ENCODE peak calls at places on chromosomes 12 and 14, in ten cellular contexts. J is HuH-7.5; V is CMK; Y is renal cortical epithelial cell; U is effector memory CD8-positive, alpha-beta T cell; D is D341Med; L is type B pancreatic cell; A is IMR-90; O is spleen; Q is EL. X is an unnamed sample.

GRCh38 chr12:82069931-82070514 is 288.2 kb downstream of the CCDC59 start:
- DNase-seq in Y (no peak), Q (no peak), O (no peak), V (no peak), L (no peak), U (no peak), A (no peak), J (no peak), D (no peak), X (no peak)

GRCh38 chr12:52126605-52127578 is 47.4 kb downstream of the SMIM41 start:
- DNase-seq in L (no peak), D (peak), J (no peak), V (peak), A (peak), Y (no peak), U (no peak), O (peak), Q (no peak), X (no peak)

GRCh38 chr14:52950410-52950897 is 396 bp downstream of the FERMT2 start:
- DNase-seq in A (peak), Q (peak), V (no peak), O (peak), D (peak), Y (no peak), J (peak), L (peak), U (peak), X (peak)

GRCh38 chr14:34038358-34039057 is 87.6 kb upstream of the EGLN3 start:
- DNase-seq in Y (peak), L (no peak), V (no peak), J (no peak), O (no peak), A (no peak), Q (no peak), U (no peak), D (no peak), X (no peak)

GRCh38 chr12:26723379-26724308 is 109.3 kb downstream of the ITPR2 start:
- DNase-seq in U (no peak), A (peak), V (no peak), Q (peak), D (no peak), O (no peak), L (no peak), Y (peak), J (no peak), X (no peak)

GRCh38 chr14:53842938-53843337 is 113.7 kb downstream of the BMP4 start:
- DNase-seq in J (no peak), V (no peak), U (no peak), D (no peak), L (no peak), Y (peak), O (no peak), A (peak), Q (peak), X (no peak)

GRCh38 chr14:100533647-100534485 is 53.4 kb downstream of the BEGAIN start:
- DNase-seq in O (peak), L (peak), Q (no peak), D (peak), V (no peak), Y (no peak), J (no peak), A (no peak), U (peak), X (no peak)

GRCh38 chr12:5648692-5649338 is 216.9 kb downstream of the NTF3 start:
- DNase-seq in D (peak), Y (peak), U (no peak), Q (peak), A (peak), V (no peak), O (no peak), L (no peak), J (peak), X (no peak)

GRCh38 chr12:108832730-108833354 is 24.5 kb downstream of the SSH1 start:
- DNase-seq in U (no peak), J (no peak), Q (peak), L (no peak), V (no peak), A (peak), D (no peak), Y (peak), O (peak), X (no peak)

GRCh38 chr14:33669111-33669510 is 281.8 kb downstream of the EGLN3 start:
- DNase-seq in A (no peak), Q (peak), Y (no peak), D (no peak), V (no peak), O (no peak), L (no peak), U (no peak), J (no peak), X (no peak)

GRCh38 chr14:51680031-51680430 is 28.3 kb downstream of the FRMD6 start:
- DNase-seq in O (no peak), Q (no peak), U (no peak), L (no peak), J (no peak), Y (no peak), V (no peak), A (no peak), D (no peak), X (no peak)

GRCh38 chr12:106030210-106031175 is 108.3 kb downstream of the NUAK1 start:
- DNase-seq in J (no peak), A (peak), L (no peak), Y (peak), V (no peak), O (no peak), Q (peak), D (no peak), U (no peak), X (no peak)

GRCh38 chr14:81137316-81137715 is 83.4 kb downstream of the GTF2A1 start:
- DNase-seq in Q (peak), V (no peak), Y (peak), A (peak), J (no peak), D (no peak), U (no peak), L (no peak), O (no peak), X (no peak)

GRCh38 chr12:108890208-108890607 is 10.3 kb downstream of the DAO start:
- DNase-seq in J (no peak), L (no peak), A (peak), D (no peak), Q (no peak), U (no peak), Y (no peak), V (no peak), O (peak), X (no peak)

GRCh38 chr12:91053951-91054715 is 3.7 kb downstream of the KERA start:
- DNase-seq in L (no peak), V (no peak), A (peak), J (no peak), O (no peak), Y (peak), U (no peak), D (no peak), Q (peak), X (no peak)

GRCh38 chr12:72075891-72076557 is 137.4 kb downstream of the TPH2 start:
- DNase-seq in V (no peak), Y (no peak), D (peak), L (no peak), Q (no peak), O (no peak), J (no peak), A (no peak), U (no peak), X (no peak)

GRCh38 chr12:109680521-109681030 is 33.0 kb upstream of the FAM222A start:
- DNase-seq in J (no peak), Q (no peak), O (no peak), A (no peak), L (no peak), D (no peak), U (no peak), Y (no peak), V (no peak), X (no peak)

GRCh38 chr14:92589213-92589852 is 75.8 kb downstream of the RIN3 start:
- DNase-seq in Y (peak), A (peak), Q (no peak), J (no peak), L (no peak), O (peak), U (no peak), V (no peak), D (no peak), X (no peak)

GRCh38 chr12:113359133-113359938 is 949 bp downstream of the PLBD2 start:
- DNase-seq in U (no peak), A (peak), V (no peak), Y (no peak), Q (peak), J (no peak), D (no peak), L (no peak), O (no peak), X (no peak)

GRCh38 chr12:116525418-116526001 is 33.7 kb upstream of the MAP1LC3B2 start:
- DNase-seq in V (no peak), A (peak), U (no peak), Q (peak), J (no peak), O (no peak), D (no peak), L (no peak), Y (peak), X (no peak)

GRCh38 chr14:78399316-78399889 is 229.2 kb downstream of the NRXN3 start:
- DNase-seq in J (no peak), L (no peak), U (no peak), D (no peak), A (no peak), Y (peak), Q (peak), V (no peak), O (no peak), X (no peak)

GRCh38 chr14:74231784-74232183 is 7.5 kb upstream of the VSX2 start:
- DNase-seq in L (no peak), Y (no peak), A (no peak), U (no peak), D (no peak), Q (no peak), O (no peak), J (no peak), V (no peak), X (no peak)

GRCh38 chr12:120175062-120175461 is 19.5 kb downstream of the GCN1 start:
- DNase-seq in O (no peak), L (no peak), A (no peak), U (no peak), D (no peak), V (no peak), Y (no peak), Q (no peak), J (no peak), X (no peak)

GRCh38 chr14:56782701-56783100 is 27.6 kb downstream of the OTX2 start:
- DNase-seq in O (no peak), J (no peak), Q (no peak), V (no peak), D (no peak), L (no peak), A (no peak), Y (no peak), U (no peak), X (no peak)

GRCh38 chr14:68458840-68459469 is 333.9 kb downstream of the ZFP36L1 start:
- DNase-seq in A (peak), U (no peak), D (peak), Y (peak), J (peak), Q (peak), V (no peak), O (no peak), L (no peak), X (no peak)

GRCh38 chr12:1619599-1619998 is 9.4 kb upstream of the WNT5B start:
- DNase-seq in A (no peak), V (no peak), O (peak), J (no peak), Q (no peak), L (no peak), Y (no peak), U (no peak), D (no peak), X (no peak)

GRCh38 chr12:41956353-41956752 is 188.3 kb downstream of the GXYLT1 start:
- DNase-seq in U (no peak), O (no peak), L (no peak), A (no peak), D (no peak), Q (no peak), Y (no peak), V (no peak), J (no peak), X (no peak)

GRCh38 chr12:47965581-47965980 is 2.2 kb downstream of the TMEM106C start:
- DNase-seq in O (no peak), Q (no peak), A (no peak), J (no peak), V (no peak), Y (no peak), D (no peak), L (no peak), U (no peak), X (no peak)

GRCh38 chr14:77498120-77498979 is at the start of gene ISM2:
- DNase-seq in Q (peak), V (peak), U (peak), J (peak), Y (no peak), D (peak), O (peak), L (no peak), A (peak), X (no peak)

GRCh38 chr12:93682846-93683261 is 5.7 kb downstream of the CRADD start:
- DNase-seq in L (no peak), Q (no peak), Y (peak), O (no peak), U (no peak), A (no peak), V (no peak), D (peak), J (no peak), X (no peak)

GRCh38 chr14:88879016-88879415 is 54.6 kb downstream of the TTC8 start:
- DNase-seq in V (no peak), A (peak), L (no peak), J (no peak), D (no peak), U (no peak), O (no peak), Q (peak), Y (peak), X (no peak)

GRCh38 chr14:59632381-59632780 is 55.8 kb upstream of the CCDC175 start:
- DNase-seq in O (no peak), V (no peak), L (no peak), A (peak), J (peak), Y (peak), D (peak), Q (peak), U (no peak), X (no peak)

GRCh38 chr14:58702466-58703148 is 64.8 kb downstream of the DACT1 start:
- DNase-seq in Q (no peak), V (no peak), D (no peak), O (no peak), J (no peak), L (no peak), A (no peak), U (no peak), Y (no peak), X (no peak)

GRCh38 chr12:50745861-50746260 is 18.0 kb upstream of the ATF1 start:
- DNase-seq in D (no peak), V (no peak), O (no peak), Y (no peak), A (no peak), L (peak), J (no peak), Q (no peak), U (no peak), X (no peak)

X was measured in effector memory CD4-positive, alpha-beta T cell.